ENCODE peak calls at places on chromosomes 5 and 9, in eight cellular contexts. P is PC-3, I is fibroblast of lung, M is mesenchymal stem cell, F is MM.1S, E is IMR-90, D is neural progenitor cell, Q is K562. C is an unnamed sample.
A peak's percentile ranks its signal among the peaks of the same experiment; 100 is the strongest.

GRCh38 chr5:149628221-149628620 is 46.9 kb downstream of the ARHGEF37 start:
- DNase-seq in I (no peak), M (no peak), F (no peak), P (no peak), D (no peak), E (no peak), Q (no peak), C (no peak)

GRCh38 chr9:37935106-37935505 is 31.2 kb upstream of the SLC25A51 start:
- DNase-seq in E (no peak), P (no peak), Q (no peak), I (no peak), D (no peak), M (no peak), F (no peak), C (peak; percentile 67)

GRCh38 chr5:60489377-60489776 is 210.6 kb downstream of the DEPDC1B start:
- DNase-seq in E (no peak), Q (no peak), M (no peak), I (no peak), F (no peak), D (no peak), P (no peak), C (no peak)

GRCh38 chr9:92877531-92878430 is at the start of gene ZNF484:
- DNase-seq in Q (peak; percentile 90), P (peak; percentile 98), I (peak; percentile 98), M (peak; percentile 98), D (peak; percentile 98), F (peak; percentile 99), E (peak; percentile 97), C (peak; percentile 93)

GRCh38 chr5:179413086-179413690 is 67.9 kb upstream of the ADAMTS2 start:
- DNase-seq in Q (no peak), E (no peak), F (no peak), I (no peak), P (no peak), D (no peak), M (no peak), C (peak; percentile 47)

GRCh38 chr9:18985464-18985951 is 47.5 kb downstream of the SAXO1 start:
- DNase-seq in D (no peak), P (no peak), I (no peak), Q (no peak), E (no peak), F (no peak), M (no peak), C (no peak)

GRCh38 chr9:98971168-98971914 is 27.6 kb downstream of the COL15A1 start:
- DNase-seq in I (peak; percentile 78), P (peak; percentile 49), Q (peak; percentile 62), D (no peak), M (peak; percentile 86), F (no peak), E (peak; percentile 91), C (peak; percentile 95)

GRCh38 chr5:24538345-24538744 is 106.4 kb downstream of the CDH10 start:
- DNase-seq in D (no peak), M (no peak), P (no peak), F (no peak), E (no peak), Q (no peak), I (no peak), C (no peak)

DNA sequence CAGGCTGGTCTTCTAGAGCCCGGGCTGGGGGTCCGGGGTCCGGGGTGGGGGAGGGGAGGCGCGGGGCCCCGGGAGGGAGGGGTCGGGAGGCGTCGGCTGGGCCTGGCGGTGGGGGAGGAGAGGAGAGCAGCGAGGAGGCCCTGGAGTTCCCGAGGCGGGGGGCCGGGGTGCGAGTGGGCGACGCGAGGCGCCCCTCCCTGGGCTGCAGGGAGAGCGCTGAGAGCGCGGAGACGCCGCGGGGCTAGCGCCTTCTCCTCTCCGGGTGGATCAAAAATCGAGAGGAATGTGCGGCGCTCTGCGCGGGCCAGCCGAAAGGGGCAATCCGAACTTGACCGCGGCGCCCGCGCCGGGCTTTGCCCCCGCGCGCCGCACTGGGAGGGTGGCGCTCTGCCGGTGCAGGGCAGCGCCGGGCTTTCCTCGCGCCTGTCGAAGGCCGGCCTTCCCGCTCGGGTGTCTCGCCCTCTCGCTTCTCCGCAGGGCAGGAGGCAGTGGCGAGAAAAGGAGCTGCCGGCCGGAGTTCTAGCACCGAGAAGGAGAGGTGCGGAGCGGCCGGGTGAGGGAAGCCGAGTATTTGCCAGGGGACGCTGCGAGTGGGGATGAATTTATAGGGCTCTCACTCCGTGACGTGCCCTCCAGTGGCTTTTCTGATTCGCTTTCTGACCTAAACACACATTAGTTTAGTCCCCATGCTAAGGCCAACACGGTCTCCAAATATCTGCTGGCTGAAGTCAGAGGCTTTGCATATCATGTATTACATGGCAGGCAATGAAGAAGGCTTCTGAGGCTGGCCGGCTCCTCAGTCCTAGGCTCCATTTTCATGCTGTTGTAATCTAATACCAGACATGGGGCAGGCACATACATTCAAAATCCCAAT is at the start of gene GDNF:
- DNase-seq in E (peak; percentile 77), I (peak; percentile 41), M (peak; percentile 85), D (peak; percentile 70), P (peak; percentile 41), F (peak; percentile 76), Q (no peak), C (peak; percentile 95)
- H2AFZ ChIP-seq in E (peak within 1 kb of the TSS; percentile 89), I (peak within 1 kb of the TSS; percentile 50), M (peak within 1 kb of the TSS; percentile 75), D (peak within 1 kb of the TSS; percentile 69), P (peak within 1 kb of the TSS; percentile 55), F (peak within 1 kb of the TSS; percentile 88), Q (no peak within 1 kb of the TSS), C (peak within 1 kb of the TSS; percentile 90)

GRCh38 chr5:58999804-59000595 is 417.1 kb downstream of the RAB3C start:
- DNase-seq in D (peak; percentile 29), F (no peak), E (no peak), P (no peak), M (no peak), Q (peak; percentile 24), I (no peak), C (no peak)
- H3K4me3 ChIP-seq in D (no peak overlapping the region), F (no peak overlapping the region), E (no peak overlapping the region), P (no peak overlapping the region), M (no peak overlapping the region), Q (no peak overlapping the region), I (no peak overlapping the region), C (no peak overlapping the region)

GRCh38 chr5:128777052-128777451 is 188.2 kb upstream of the SLC27A6 start:
- DNase-seq in Q (no peak), E (no peak), M (no peak), I (no peak), F (peak; percentile 76), D (no peak), P (no peak), C (no peak)
- H2AFZ ChIP-seq in Q (no peak overlapping the region), E (no peak overlapping the region), M (no peak overlapping the region), I (no peak overlapping the region), F (peak overlapping the region; percentile 5), D (no peak overlapping the region), P (no peak overlapping the region), C (no peak overlapping the region)

GRCh38 chr5:96035796-96036195 is 74.1 kb upstream of the ELL2 start:
- DNase-seq in P (no peak), Q (no peak), D (no peak), F (no peak), M (no peak), E (no peak), I (no peak), C (no peak)

GRCh38 chr5:96031180-96031579 is 69.5 kb upstream of the ELL2 start:
- DNase-seq in P (no peak), E (no peak), F (no peak), I (no peak), D (no peak), Q (no peak), M (no peak), C (no peak)

GRCh38 chr5:96036301-96036700 is 74.7 kb upstream of the ELL2 start:
- DNase-seq in M (no peak), F (no peak), Q (no peak), P (peak; percentile 84), I (no peak), D (no peak), E (no peak), C (no peak)

GRCh38 chr5:96033116-96033515 is 71.5 kb upstream of the ELL2 start:
- DNase-seq in P (peak; percentile 69), Q (no peak), I (no peak), F (no peak), M (no peak), D (no peak), E (no peak), C (no peak)

GRCh38 chr5:96031811-96032261 is 70.2 kb upstream of the ELL2 start:
- DNase-seq in P (peak; percentile 79), M (no peak), D (no peak), E (peak; percentile 89), Q (no peak), I (peak; percentile 52), F (no peak), C (peak; percentile 18)
- H3K4me3 ChIP-seq in P (no peak overlapping the region), M (no peak overlapping the region), D (no peak overlapping the region), E (no peak overlapping the region), Q (no peak overlapping the region), I (no peak overlapping the region), F (no peak overlapping the region), C (no peak overlapping the region)

DNA sequence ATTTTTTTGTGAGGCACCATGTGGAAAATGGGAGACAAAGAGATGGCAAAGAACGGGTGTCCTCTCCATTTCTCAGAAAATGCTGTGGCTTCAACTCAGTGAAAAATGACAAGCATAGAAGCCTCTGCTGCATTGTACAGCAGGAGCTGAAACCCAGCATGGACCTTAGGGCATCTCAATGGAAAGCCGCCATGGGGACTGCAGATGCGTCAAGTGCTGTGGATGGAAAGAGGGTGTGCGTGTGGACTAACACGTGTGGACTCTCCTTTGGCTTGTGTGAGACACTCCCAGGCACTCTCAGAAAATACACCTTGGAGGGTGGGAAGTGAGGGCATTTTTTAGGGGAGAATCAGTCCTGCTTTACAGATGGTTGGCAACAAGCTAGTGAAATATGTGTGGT is 2.2 kb upstream of the GLRX start:
- DNase-seq in Q (no peak), F (no peak), I (no peak), P (no peak), E (no peak), D (no peak), M (no peak), C (no peak)
- H2AFZ ChIP-seq in Q (peak overlapping the region; percentile 95), F (peak overlapping the region; percentile 87), I (no peak overlapping the region), P (peak overlapping the region; percentile 71), E (peak overlapping the region; percentile 6), D (no peak overlapping the region), M (peak overlapping the region; percentile 46), C (peak overlapping the region; percentile 76)

GRCh38 chr9:129716091-129716490 is 36.8 kb downstream of the PTGES start:
- DNase-seq in I (peak; percentile 27), P (no peak), Q (no peak), F (no peak), E (peak; percentile 51), M (no peak), D (no peak), C (peak; percentile 94)

GRCh38 chr9:129712595-129713524 is 40.0 kb downstream of the PTGES start:
- DNase-seq in E (peak; percentile 87), Q (no peak), D (peak; percentile 73), F (no peak), M (peak; percentile 85), P (peak; percentile 12), I (peak; percentile 29), C (peak; percentile 96)

GRCh38 chr9:129718647-129719046 is 34.2 kb downstream of the PTGES start:
- DNase-seq in P (no peak), M (no peak), I (no peak), E (no peak), D (no peak), F (no peak), Q (no peak), C (peak; percentile 76)

GRCh38 chr9:129717991-129718390 is 34.9 kb downstream of the PTGES start:
- DNase-seq in Q (no peak), D (no peak), E (no peak), F (no peak), M (no peak), P (no peak), I (no peak), C (peak; percentile 46)

GRCh38 chr9:129714393-129715051 is 38.3 kb downstream of the PTGES start:
- DNase-seq in F (no peak), Q (no peak), I (no peak), P (no peak), M (no peak), D (no peak), E (no peak), C (peak; percentile 81)
- H3K4me3 ChIP-seq in F (no peak overlapping the region), Q (no peak overlapping the region), I (no peak overlapping the region), P (no peak overlapping the region), M (no peak overlapping the region), D (no peak overlapping the region), E (no peak overlapping the region), C (peak overlapping the region; percentile 44)